ENCODE peak calls at places on chromosomes 11 and 22, in six cellular contexts. One of them, this sample, is unnamed.

GRCh38 chr11:93532285-93532789 is 10.9 kb downstream of the SMCO4 start:
- DNase-seq in effector memory CD4-positive, alpha-beta T cell: no peak
- DNase-seq in naive thymus-derived CD4-positive, alpha-beta T cell: no peak
- DNase-seq in suprapubic skin: no peak
- DNase-seq in tibial nerve: no peak
- DNase-seq in adipocyte: no peak
- DNase-seq in this sample: no peak

GRCh38 chr11:120035756-120036155 is 102.2 kb downstream of the TRIM29 start:
- DNase-seq in effector memory CD4-positive, alpha-beta T cell: no peak
- DNase-seq in naive thymus-derived CD4-positive, alpha-beta T cell: no peak
- DNase-seq in suprapubic skin: peak; percentile 32
- DNase-seq in tibial nerve: no peak
- DNase-seq in adipocyte: no peak
- DNase-seq in this sample: no peak

GRCh38 chr11:36385121-36385530 is 89.0 kb downstream of the PRR5L start:
- DNase-seq in effector memory CD4-positive, alpha-beta T cell: peak; percentile 24
- DNase-seq in naive thymus-derived CD4-positive, alpha-beta T cell: no peak
- DNase-seq in suprapubic skin: no peak
- DNase-seq in tibial nerve: no peak
- DNase-seq in adipocyte: peak; percentile 55
- DNase-seq in this sample: no peak

GRCh38 chr22:30979932-30980331 is 10.9 kb downstream of the TUG1 start:
- DNase-seq in effector memory CD4-positive, alpha-beta T cell: no peak
- DNase-seq in naive thymus-derived CD4-positive, alpha-beta T cell: no peak
- DNase-seq in suprapubic skin: no peak
- DNase-seq in tibial nerve: no peak
- DNase-seq in adipocyte: no peak
- DNase-seq in this sample: no peak

GRCh38 chr11:61120865-61121831 is 18.9 kb downstream of the CD5 start:
- DNase-seq in effector memory CD4-positive, alpha-beta T cell: peak; percentile 44
- DNase-seq in naive thymus-derived CD4-positive, alpha-beta T cell: no peak
- DNase-seq in suprapubic skin: no peak
- DNase-seq in tibial nerve: no peak
- DNase-seq in adipocyte: no peak
- DNase-seq in this sample: no peak

GRCh38 chr22:44889233-44889878 is 120.4 kb downstream of the PHF21B start:
- DNase-seq in effector memory CD4-positive, alpha-beta T cell: no peak
- DNase-seq in naive thymus-derived CD4-positive, alpha-beta T cell: no peak
- DNase-seq in suprapubic skin: peak; percentile 34
- DNase-seq in tibial nerve: no peak
- DNase-seq in adipocyte: no peak
- DNase-seq in this sample: no peak

GRCh38 chr22:20458530-20459151 is 21.0 kb upstream of the SCARF2 start:
- DNase-seq in effector memory CD4-positive, alpha-beta T cell: no peak
- DNase-seq in naive thymus-derived CD4-positive, alpha-beta T cell: no peak
- DNase-seq in suprapubic skin: no peak
- DNase-seq in tibial nerve: no peak
- DNase-seq in adipocyte: no peak
- DNase-seq in this sample: no peak

GRCh38 chr11:91960770-91961169 is 263.8 kb upstream of the FAT3 start:
- DNase-seq in effector memory CD4-positive, alpha-beta T cell: no peak
- DNase-seq in naive thymus-derived CD4-positive, alpha-beta T cell: no peak
- DNase-seq in suprapubic skin: no peak
- DNase-seq in tibial nerve: no peak
- DNase-seq in adipocyte: no peak
- DNase-seq in this sample: no peak

GRCh38 chr11:107564877-107565218 is 687 bp downstream of the ALKBH8 start:
- DNase-seq in effector memory CD4-positive, alpha-beta T cell: no peak
- DNase-seq in naive thymus-derived CD4-positive, alpha-beta T cell: no peak
- DNase-seq in suprapubic skin: no peak
- DNase-seq in tibial nerve: no peak
- DNase-seq in adipocyte: no peak
- DNase-seq in this sample: no peak

GRCh38 chr11:63911440-63911839 is 5.5 kb downstream of the RCOR2 start:
- DNase-seq in effector memory CD4-positive, alpha-beta T cell: no peak
- DNase-seq in naive thymus-derived CD4-positive, alpha-beta T cell: no peak
- DNase-seq in suprapubic skin: no peak
- DNase-seq in tibial nerve: no peak
- DNase-seq in adipocyte: no peak
- DNase-seq in this sample: no peak

GRCh38 chr11:60257956-60258722 is 15.2 kb upstream of the MS4A4E start:
- DNase-seq in effector memory CD4-positive, alpha-beta T cell: no peak
- DNase-seq in naive thymus-derived CD4-positive, alpha-beta T cell: no peak
- DNase-seq in suprapubic skin: no peak
- DNase-seq in tibial nerve: no peak
- DNase-seq in adipocyte: no peak
- DNase-seq in this sample: no peak

GRCh38 chr22:21034989-21035388 is 2.6 kb upstream of the SLC7A4 start:
- DNase-seq in effector memory CD4-positive, alpha-beta T cell: no peak
- DNase-seq in naive thymus-derived CD4-positive, alpha-beta T cell: no peak
- DNase-seq in suprapubic skin: no peak
- DNase-seq in tibial nerve: no peak
- DNase-seq in adipocyte: no peak
- DNase-seq in this sample: no peak

GRCh38 chr22:50443801-50444625 is 30.8 kb downstream of the SBF1 start:
- DNase-seq in effector memory CD4-positive, alpha-beta T cell: no peak
- DNase-seq in naive thymus-derived CD4-positive, alpha-beta T cell: no peak
- DNase-seq in suprapubic skin: no peak
- DNase-seq in tibial nerve: no peak
- DNase-seq in adipocyte: peak; percentile 7
- DNase-seq in this sample: no peak

GRCh38 chr11:844693-845644 is 2.3 kb downstream of the TSPAN4 start:
- DNase-seq in effector memory CD4-positive, alpha-beta T cell: no peak
- DNase-seq in naive thymus-derived CD4-positive, alpha-beta T cell: no peak
- DNase-seq in suprapubic skin: peak; percentile 98
- DNase-seq in tibial nerve: peak; percentile 92
- DNase-seq in adipocyte: peak; percentile 92
- DNase-seq in this sample: no peak

GRCh38 chr11:17861036-17861755 is 126.6 kb downstream of the KCNC1 start:
- DNase-seq in effector memory CD4-positive, alpha-beta T cell: no peak
- DNase-seq in naive thymus-derived CD4-positive, alpha-beta T cell: no peak
- DNase-seq in suprapubic skin: no peak
- DNase-seq in tibial nerve: no peak
- DNase-seq in adipocyte: no peak
- DNase-seq in this sample: no peak

GRCh38 chr11:96954587-96954986 is 564.8 kb downstream of the JRKL start:
- DNase-seq in effector memory CD4-positive, alpha-beta T cell: no peak
- DNase-seq in naive thymus-derived CD4-positive, alpha-beta T cell: no peak
- DNase-seq in suprapubic skin: no peak
- DNase-seq in tibial nerve: no peak
- DNase-seq in adipocyte: no peak
- DNase-seq in this sample: no peak

GRCh38 chr22:23772315-23773246 is at the start of gene MMP11:
- DNase-seq in effector memory CD4-positive, alpha-beta T cell: peak; percentile 31
- DNase-seq in naive thymus-derived CD4-positive, alpha-beta T cell: peak; percentile 63
- DNase-seq in suprapubic skin: peak; percentile 77
- DNase-seq in tibial nerve: no peak
- DNase-seq in adipocyte: peak; percentile 77
- DNase-seq in this sample: peak; percentile 33

GRCh38 chr11:19800162-19800561 is 87.5 kb downstream of the NAV2 start:
- DNase-seq in effector memory CD4-positive, alpha-beta T cell: no peak
- DNase-seq in naive thymus-derived CD4-positive, alpha-beta T cell: no peak
- DNase-seq in suprapubic skin: no peak
- DNase-seq in tibial nerve: no peak
- DNase-seq in adipocyte: no peak
- DNase-seq in this sample: no peak

GRCh38 chr11:101686514-101686913 is 102.7 kb upstream of the TRPC6 start:
- DNase-seq in effector memory CD4-positive, alpha-beta T cell: no peak
- DNase-seq in naive thymus-derived CD4-positive, alpha-beta T cell: no peak
- DNase-seq in suprapubic skin: no peak
- DNase-seq in tibial nerve: no peak
- DNase-seq in adipocyte: peak; percentile 73
- DNase-seq in this sample: no peak

GRCh38 chr11:18634140-18635032 is at the start of gene SPTY2D1:
- DNase-seq in effector memory CD4-positive, alpha-beta T cell: peak; percentile 97
- DNase-seq in naive thymus-derived CD4-positive, alpha-beta T cell: peak; percentile 95
- DNase-seq in suprapubic skin: peak; percentile 100
- DNase-seq in tibial nerve: peak; percentile 98
- DNase-seq in adipocyte: peak; percentile 100
- DNase-seq in this sample: peak; percentile 92

GRCh38 chr11:19679952-19680823 is 32.4 kb upstream of the NAV2 start:
- DNase-seq in effector memory CD4-positive, alpha-beta T cell: no peak
- DNase-seq in naive thymus-derived CD4-positive, alpha-beta T cell: no peak
- DNase-seq in suprapubic skin: peak; percentile 94
- DNase-seq in tibial nerve: peak; percentile 53
- DNase-seq in adipocyte: peak; percentile 94
- DNase-seq in this sample: no peak

GRCh38 chr11:64553554-64554201 is 37.3 kb upstream of the SLC22A12 start:
- DNase-seq in effector memory CD4-positive, alpha-beta T cell: peak; percentile 12
- DNase-seq in naive thymus-derived CD4-positive, alpha-beta T cell: peak; percentile 57
- DNase-seq in suprapubic skin: peak; percentile 65
- DNase-seq in tibial nerve: peak; percentile 52
- DNase-seq in adipocyte: peak; percentile 76
- DNase-seq in this sample: peak; percentile 32

GRCh38 chr11:128294685-128295079 is 292.7 kb downstream of the ETS1 start:
- DNase-seq in effector memory CD4-positive, alpha-beta T cell: no peak
- DNase-seq in naive thymus-derived CD4-positive, alpha-beta T cell: no peak
- DNase-seq in suprapubic skin: no peak
- DNase-seq in tibial nerve: no peak
- DNase-seq in adipocyte: peak; percentile 44
- DNase-seq in this sample: no peak

GRCh38 chr11:47233989-47234668 is 14.5 kb downstream of the ACP2 start:
- DNase-seq in effector memory CD4-positive, alpha-beta T cell: no peak
- DNase-seq in naive thymus-derived CD4-positive, alpha-beta T cell: no peak
- DNase-seq in suprapubic skin: no peak
- DNase-seq in tibial nerve: no peak
- DNase-seq in adipocyte: peak; percentile 50
- DNase-seq in this sample: no peak

GRCh38 chr11:64305075-64305690 is at the start of gene ESRRA:
- DNase-seq in effector memory CD4-positive, alpha-beta T cell: peak; percentile 98
- DNase-seq in naive thymus-derived CD4-positive, alpha-beta T cell: peak; percentile 100
- DNase-seq in suprapubic skin: peak; percentile 100
- DNase-seq in tibial nerve: peak; percentile 100
- DNase-seq in adipocyte: peak; percentile 99
- DNase-seq in this sample: peak; percentile 100

GRCh38 chr11:123560001-123560400 is 94.4 kb downstream of the SCN3B start:
- DNase-seq in effector memory CD4-positive, alpha-beta T cell: no peak
- DNase-seq in naive thymus-derived CD4-positive, alpha-beta T cell: no peak
- DNase-seq in suprapubic skin: no peak
- DNase-seq in tibial nerve: no peak
- DNase-seq in adipocyte: peak; percentile 90
- DNase-seq in this sample: no peak

GRCh38 chr11:76685841-76686240 is 15.3 kb upstream of the LRRC32 start:
- DNase-seq in effector memory CD4-positive, alpha-beta T cell: no peak
- DNase-seq in naive thymus-derived CD4-positive, alpha-beta T cell: no peak
- DNase-seq in suprapubic skin: no peak
- DNase-seq in tibial nerve: no peak
- DNase-seq in adipocyte: no peak
- DNase-seq in this sample: no peak

GRCh38 chr11:79018371-79018849 is 422.4 kb downstream of the TENM4 start:
- DNase-seq in effector memory CD4-positive, alpha-beta T cell: no peak
- DNase-seq in naive thymus-derived CD4-positive, alpha-beta T cell: no peak
- DNase-seq in suprapubic skin: no peak
- DNase-seq in tibial nerve: no peak
- DNase-seq in adipocyte: peak; percentile 71
- DNase-seq in this sample: no peak

GRCh38 chr11:45662096-45662664 is 3.2 kb downstream of the CHST1 start:
- DNase-seq in effector memory CD4-positive, alpha-beta T cell: no peak
- DNase-seq in naive thymus-derived CD4-positive, alpha-beta T cell: no peak
- DNase-seq in suprapubic skin: peak; percentile 31
- DNase-seq in tibial nerve: no peak
- DNase-seq in adipocyte: no peak
- DNase-seq in this sample: no peak

GRCh38 chr11:36945384-36945783 is 347.3 kb upstream of the RAG2 start:
- DNase-seq in effector memory CD4-positive, alpha-beta T cell: no peak
- DNase-seq in naive thymus-derived CD4-positive, alpha-beta T cell: no peak
- DNase-seq in suprapubic skin: no peak
- DNase-seq in tibial nerve: no peak
- DNase-seq in adipocyte: peak; percentile 43
- DNase-seq in this sample: no peak

GRCh38 chr11:4041731-4042391 is 52.7 kb upstream of the RRM1 start:
- DNase-seq in effector memory CD4-positive, alpha-beta T cell: no peak
- DNase-seq in naive thymus-derived CD4-positive, alpha-beta T cell: no peak
- DNase-seq in suprapubic skin: no peak
- DNase-seq in tibial nerve: no peak
- DNase-seq in adipocyte: no peak
- DNase-seq in this sample: no peak

GRCh38 chr22:37563153-37564081 is 3.1 kb downstream of the CDC42EP1 start:
- DNase-seq in effector memory CD4-positive, alpha-beta T cell: no peak
- DNase-seq in naive thymus-derived CD4-positive, alpha-beta T cell: no peak
- DNase-seq in suprapubic skin: peak; percentile 91
- DNase-seq in tibial nerve: peak; percentile 68
- DNase-seq in adipocyte: peak; percentile 96
- DNase-seq in this sample: no peak

GRCh38 chr11:118635642-118636041 is 28.2 kb downstream of the PHLDB1 start:
- DNase-seq in effector memory CD4-positive, alpha-beta T cell: no peak
- DNase-seq in naive thymus-derived CD4-positive, alpha-beta T cell: no peak
- DNase-seq in suprapubic skin: no peak
- DNase-seq in tibial nerve: no peak
- DNase-seq in adipocyte: no peak
- DNase-seq in this sample: no peak

DNA sequence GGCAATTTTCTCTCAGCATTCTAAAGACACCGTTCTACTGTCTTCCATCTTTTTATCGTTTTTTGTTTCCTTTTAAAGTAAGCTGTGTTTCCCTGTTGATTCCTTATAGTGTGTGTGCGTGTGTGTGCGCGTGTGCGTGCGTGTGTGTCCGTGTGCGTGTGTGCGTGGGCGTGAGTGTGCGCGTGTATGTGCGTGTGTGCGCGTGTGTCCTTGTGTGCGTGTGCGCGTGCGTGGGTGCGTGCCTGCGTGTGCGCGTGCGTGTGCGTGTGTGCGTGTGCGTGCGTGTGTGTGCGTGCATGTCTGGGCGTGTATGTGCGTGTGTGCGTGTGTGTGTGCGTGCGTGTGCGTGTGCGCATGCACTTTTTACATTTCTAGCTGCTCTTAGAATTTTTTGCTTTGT is 1033.7 kb downstream of the BRD1 start:
- DNase-seq in effector memory CD4-positive, alpha-beta T cell: no peak
- DNase-seq in naive thymus-derived CD4-positive, alpha-beta T cell: no peak
- DNase-seq in suprapubic skin: no peak
- DNase-seq in tibial nerve: no peak
- DNase-seq in adipocyte: no peak
- DNase-seq in this sample: no peak
- H3K9me3 ChIP-seq in effector memory CD4-positive, alpha-beta T cell: no peaks in the 10 kb centered on the region
- H3K9me3 ChIP-seq in naive thymus-derived CD4-positive, alpha-beta T cell: no peaks in the 10 kb centered on the region
- H3K9me3 ChIP-seq in suprapubic skin: no peaks in the 10 kb centered on the region
- H3K9me3 ChIP-seq in tibial nerve: no peaks in the 10 kb centered on the region
- H3K9me3 ChIP-seq in adipocyte: no peaks in the 10 kb centered on the region
- H3K9me3 ChIP-seq in this sample: no peaks in the 10 kb centered on the region

GRCh38 chr11:133529807-133530500 is 2.3 kb downstream of the OPCML start:
- DNase-seq in effector memory CD4-positive, alpha-beta T cell: no peak
- DNase-seq in naive thymus-derived CD4-positive, alpha-beta T cell: no peak
- DNase-seq in suprapubic skin: no peak
- DNase-seq in tibial nerve: no peak
- DNase-seq in adipocyte: no peak
- DNase-seq in this sample: no peak
- H3K9me3 ChIP-seq in effector memory CD4-positive, alpha-beta T cell: no peaks in the 10 kb centered on the region
- H3K9me3 ChIP-seq in naive thymus-derived CD4-positive, alpha-beta T cell: no peaks in the 10 kb centered on the region
- H3K9me3 ChIP-seq in suprapubic skin: no peaks in the 10 kb centered on the region
- H3K9me3 ChIP-seq in tibial nerve: no peaks in the 10 kb centered on the region
- H3K9me3 ChIP-seq in adipocyte: no peaks in the 10 kb centered on the region
- H3K9me3 ChIP-seq in this sample: no peaks in the 10 kb centered on the region

GRCh38 chr11:58864335-58864734 is 19.8 kb upstream of the GLYATL2 start:
- DNase-seq in effector memory CD4-positive, alpha-beta T cell: no peak
- DNase-seq in naive thymus-derived CD4-positive, alpha-beta T cell: no peak
- DNase-seq in suprapubic skin: no peak
- DNase-seq in tibial nerve: no peak
- DNase-seq in adipocyte: no peak
- DNase-seq in this sample: no peak
- H3K9me3 ChIP-seq in effector memory CD4-positive, alpha-beta T cell: no peaks in the 10 kb centered on the region
- H3K9me3 ChIP-seq in naive thymus-derived CD4-positive, alpha-beta T cell: no peaks in the 10 kb centered on the region
- H3K9me3 ChIP-seq in suprapubic skin: no peaks in the 10 kb centered on the region
- H3K9me3 ChIP-seq in tibial nerve: no peaks in the 10 kb centered on the region
- H3K9me3 ChIP-seq in adipocyte: peaks cover 15% of the 10 kb centered on the region
- H3K9me3 ChIP-seq in this sample: no peaks in the 10 kb centered on the region

GRCh38 chr22:48503035-48503625 is 1324.5 kb downstream of the BRD1 start:
- DNase-seq in effector memory CD4-positive, alpha-beta T cell: no peak
- DNase-seq in naive thymus-derived CD4-positive, alpha-beta T cell: no peak
- DNase-seq in suprapubic skin: no peak
- DNase-seq in tibial nerve: no peak
- DNase-seq in adipocyte: no peak
- DNase-seq in this sample: no peak
- H3K9me3 ChIP-seq in effector memory CD4-positive, alpha-beta T cell: no peaks in the 10 kb centered on the region
- H3K9me3 ChIP-seq in naive thymus-derived CD4-positive, alpha-beta T cell: no peaks in the 10 kb centered on the region
- H3K9me3 ChIP-seq in suprapubic skin: no peaks in the 10 kb centered on the region
- H3K9me3 ChIP-seq in tibial nerve: no peaks in the 10 kb centered on the region
- H3K9me3 ChIP-seq in adipocyte: no peaks in the 10 kb centered on the region
- H3K9me3 ChIP-seq in this sample: no peaks in the 10 kb centered on the region

This sample was measured in T-helper 17 cell.